ENCODE peak calls at places on chromosomes 12 and 14, in five cellular contexts. O is OCI-LY7, R is GM23338, M is PC-3, C is neural progenitor cell. N is an unnamed sample. For H4K20me1, the result is how much of the 10 kb centered on the place peaks cover.

GRCh38 chr12:124463341-124463861 is 104.0 kb downstream of the NCOR2 start:
- DNase-seq in C (peak), M (no peak), O (no peak), R (no peak), N (no peak)

GRCh38 chr14:22469541-22470303 is 119.3 kb downstream of the DAD1 start:
- DNase-seq in R (no peak), C (no peak), O (no peak), M (no peak), N (peak)

GRCh38 chr12:110998165-110998564 is 77.8 kb upstream of the MYL2 start:
- DNase-seq in R (no peak), O (no peak), M (no peak), C (no peak), N (peak)

GRCh38 chr12:69639400-69640016 is 28.8 kb upstream of the LRRC10 start:
- DNase-seq in M (peak), C (peak), O (peak), R (peak), N (peak)

GRCh38 chr12:67966560-67966959 is 22.7 kb upstream of the IFNG-AS1 start:
- DNase-seq in R (no peak), C (no peak), O (peak), M (peak), N (no peak)

GRCh38 chr12:94942663-94943062 is 60.8 kb downstream of the NDUFA12 start:
- DNase-seq in M (no peak), O (no peak), R (no peak), C (no peak), N (no peak)

GRCh38 chr12:95648990-95649791 is 97.9 kb upstream of the USP44 start:
- DNase-seq in O (no peak), C (no peak), R (no peak), M (peak), N (peak)

GRCh38 chr12:15829949-15830348 is 40.8 kb upstream of the EPS8 start:
- DNase-seq in O (no peak), M (no peak), C (no peak), R (no peak), N (peak)

GRCh38 chr14:100388137-100389050 is 65.3 kb downstream of the SLC25A47 start:
- DNase-seq in R (no peak), O (no peak), M (peak), C (no peak), N (no peak)

GRCh38 chr14:101561145-101561896 is at the start of gene DIO3:
- DNase-seq in M (peak), O (no peak), R (peak), C (peak), N (peak)

GRCh38 chr14:102493585-102493984 is 16.0 kb downstream of the ANKRD9 start:
- DNase-seq in O (no peak), M (no peak), C (no peak), R (no peak), N (no peak)

DNA sequence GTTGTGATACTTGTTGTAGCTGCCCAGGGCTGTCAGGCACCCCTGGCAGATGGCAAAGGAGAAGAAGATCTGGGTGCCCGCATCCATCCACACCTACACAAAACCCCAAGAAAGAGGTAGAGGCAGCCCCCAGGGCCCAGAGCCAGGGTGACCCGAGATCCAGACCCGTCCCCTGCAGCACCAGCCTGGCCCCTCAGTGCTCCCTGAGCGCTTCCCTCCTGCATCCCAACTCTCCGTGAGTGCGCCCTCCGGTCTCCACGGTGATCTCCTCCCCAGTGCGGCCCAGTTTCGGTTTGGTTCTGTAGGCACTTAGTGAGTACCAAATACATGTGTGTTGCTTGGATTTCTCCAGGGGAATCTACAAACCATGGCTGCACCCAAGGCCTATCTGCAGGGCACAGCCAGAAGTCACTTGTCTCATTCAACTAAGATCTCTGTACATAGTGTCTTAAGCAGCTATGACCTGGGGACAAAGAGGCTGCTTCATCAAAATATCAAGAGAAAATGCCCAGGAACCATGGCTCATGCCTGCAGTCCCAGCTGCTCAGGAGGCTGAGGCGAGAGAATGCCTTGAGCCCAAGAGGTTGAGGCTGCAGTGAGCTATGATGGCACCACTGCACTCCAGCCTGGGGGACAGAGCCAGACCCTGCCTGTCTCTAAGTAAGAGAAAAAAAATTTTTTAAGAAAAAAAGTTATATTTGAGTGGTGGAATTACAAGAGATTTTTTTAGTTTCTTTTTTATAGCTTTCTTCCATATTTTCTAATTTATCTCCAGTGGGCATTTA is 15.9 kb downstream of the SLC6A12 start:
- DNase-seq in C (no peak), M (no peak), O (no peak), R (no peak), N (no peak)
- TF ChIP-seq EZH2phosphoT487 in C (no peak), M (no peak), O (no peak), R (no peak), N (no peak)

GRCh38 chr12:27340971-27341370 is 8.3 kb downstream of the BMAL2 start:
- DNase-seq in C (no peak), R (no peak), O (no peak), M (peak), N (peak)
- H3K4me2 ChIP-seq in C (no peak), R (no peak), O (no peak), M (peak), N (no peak)

DNA sequence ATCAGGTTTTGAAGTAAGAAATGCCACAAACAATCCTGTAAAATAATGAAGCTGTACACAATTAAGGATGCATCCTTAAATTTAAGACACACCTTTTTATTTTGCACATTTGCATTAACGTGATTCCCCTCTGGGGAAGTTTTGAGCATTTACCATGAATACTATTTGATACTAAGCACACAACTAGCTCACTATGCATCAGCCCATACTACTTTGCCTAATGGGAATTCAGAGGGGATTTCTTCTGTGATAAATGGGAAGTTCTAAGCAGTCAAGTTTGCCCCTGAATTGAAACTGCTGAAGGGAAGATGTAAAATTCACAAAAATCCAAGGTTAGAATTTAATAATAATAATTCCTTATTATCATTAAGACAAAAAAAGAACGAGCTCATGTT is 27.4 kb downstream of the SINHCAF start:
- DNase-seq in O (no peak), R (no peak), M (no peak), C (no peak), N (no peak)
- H4K20me1 ChIP-seq in O (under half), R (half or more), M (under half), C (half or more), N (under half)

DNA sequence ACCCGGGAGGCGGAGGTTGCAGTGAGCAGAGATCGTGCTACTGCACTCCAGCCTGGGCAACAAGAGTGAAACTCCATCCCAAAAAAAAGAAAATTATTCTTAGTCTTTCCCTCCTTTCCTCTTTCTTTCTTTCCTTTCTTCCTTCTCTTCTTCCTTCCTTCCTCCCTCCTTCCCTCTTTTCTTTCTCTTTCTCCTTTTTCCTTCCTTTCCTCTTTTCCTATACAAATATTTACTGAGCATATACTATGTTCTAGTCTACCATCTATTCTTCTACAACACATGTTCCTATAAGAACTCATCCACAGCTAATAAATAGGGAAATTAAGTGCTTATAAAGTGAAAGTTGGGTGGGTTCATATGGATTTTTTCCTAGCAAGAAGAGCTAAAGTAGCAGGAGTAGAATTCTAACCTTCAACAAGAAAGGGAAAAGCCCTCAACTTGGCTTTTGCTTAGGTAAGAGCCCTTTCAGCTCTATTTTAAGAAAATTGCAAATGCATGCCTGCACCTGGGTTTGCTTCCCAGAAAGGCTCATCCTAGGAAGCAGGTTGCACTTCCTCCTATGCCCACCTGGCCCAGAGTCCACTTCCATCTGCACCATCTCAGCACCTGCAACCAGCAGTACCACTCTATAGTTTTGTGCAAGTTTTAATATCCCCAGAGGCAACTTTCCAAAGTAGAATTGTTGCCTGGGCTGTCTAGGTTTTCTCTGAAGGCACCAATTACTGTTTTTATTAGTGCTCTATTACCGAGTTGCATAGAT is 122.0 kb upstream of the CCND2 start:
- DNase-seq in R (no peak), M (no peak), O (peak), C (no peak), N (no peak)
- TF ChIP-seq EZH2phosphoT487 in R (no peak), M (no peak), O (no peak), C (no peak), N (no peak)

DNA sequence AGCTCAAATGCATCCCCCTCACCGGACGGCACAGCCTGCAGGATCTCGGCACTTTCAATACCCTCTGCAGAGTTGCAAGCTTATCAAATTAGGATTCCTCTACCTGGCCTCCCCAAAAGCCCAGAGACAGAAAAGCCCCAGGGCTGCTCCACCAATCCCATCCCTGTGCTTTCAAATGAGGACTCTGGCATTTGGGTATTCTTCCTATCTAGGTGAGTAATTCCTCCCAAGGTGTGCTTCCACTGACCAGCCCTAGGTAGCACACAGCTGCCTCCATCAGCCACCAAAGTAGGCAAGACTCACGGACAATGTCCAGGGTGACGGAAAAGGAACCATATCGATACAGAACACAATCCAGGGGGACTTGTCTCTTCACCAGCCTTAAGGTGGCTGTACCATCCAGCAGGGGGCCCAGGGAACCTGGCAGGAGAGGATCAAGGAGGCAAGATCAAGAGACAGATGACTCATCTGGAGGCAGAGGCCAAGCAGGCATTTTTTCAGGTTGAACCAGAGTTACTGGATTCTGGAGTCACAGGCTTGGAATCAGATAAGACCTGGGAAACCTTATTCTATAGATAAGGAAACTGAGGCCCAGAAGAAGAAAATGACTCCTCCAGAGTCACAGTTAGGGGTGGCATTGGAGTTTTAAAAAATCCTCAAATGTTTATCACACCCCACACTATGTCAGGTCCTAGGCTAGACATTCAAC is 9.9 kb downstream of the PMEL start:
- DNase-seq in O (peak), M (peak), R (peak), C (no peak), N (peak)
- H3K4me2 ChIP-seq in O (no peak), M (peak), R (no peak), C (no peak), N (no peak)

DNA sequence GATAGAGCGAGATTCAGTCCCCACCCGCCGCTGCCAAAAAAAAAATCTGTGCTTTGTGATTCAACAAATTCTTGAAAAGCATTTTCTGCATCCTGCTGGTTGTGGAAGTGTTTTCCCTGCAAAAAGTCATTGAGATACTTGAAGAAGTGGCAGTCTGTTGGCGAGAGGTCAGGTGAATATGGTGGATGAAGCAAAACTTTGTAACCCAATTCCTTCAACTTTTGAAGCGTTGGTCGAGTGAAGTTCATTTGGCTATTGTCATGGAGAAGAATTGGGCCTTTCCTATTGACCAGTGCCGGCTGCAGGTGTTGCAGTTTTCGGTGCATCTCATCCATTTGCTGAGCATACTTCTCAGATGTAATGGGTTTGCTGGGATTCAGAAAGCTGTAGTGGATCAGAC is 20.9 kb downstream of the SRGAP1 start:
- DNase-seq in O (no peak), R (peak), C (no peak), M (no peak), N (no peak)
- H4K20me1 ChIP-seq in O (under half), R (under half), C (under half), M (under half), N (under half)

GRCh38 chr14:74518221-74518620 is 24.7 kb downstream of the ISCA2 start:
- DNase-seq in O (no peak), R (no peak), C (no peak), M (no peak), N (no peak)

GRCh38 chr14:74514471-74514932 is 20.9 kb downstream of the ISCA2 start:
- DNase-seq in M (no peak), R (peak), C (no peak), O (no peak), N (peak)

GRCh38 chr14:74515891-74516412 is 22.4 kb downstream of the ISCA2 start:
- DNase-seq in R (no peak), M (no peak), C (no peak), O (no peak), N (no peak)

GRCh38 chr14:74517731-74518130 is 24.2 kb downstream of the ISCA2 start:
- DNase-seq in M (no peak), O (no peak), R (no peak), C (no peak), N (no peak)

DNA sequence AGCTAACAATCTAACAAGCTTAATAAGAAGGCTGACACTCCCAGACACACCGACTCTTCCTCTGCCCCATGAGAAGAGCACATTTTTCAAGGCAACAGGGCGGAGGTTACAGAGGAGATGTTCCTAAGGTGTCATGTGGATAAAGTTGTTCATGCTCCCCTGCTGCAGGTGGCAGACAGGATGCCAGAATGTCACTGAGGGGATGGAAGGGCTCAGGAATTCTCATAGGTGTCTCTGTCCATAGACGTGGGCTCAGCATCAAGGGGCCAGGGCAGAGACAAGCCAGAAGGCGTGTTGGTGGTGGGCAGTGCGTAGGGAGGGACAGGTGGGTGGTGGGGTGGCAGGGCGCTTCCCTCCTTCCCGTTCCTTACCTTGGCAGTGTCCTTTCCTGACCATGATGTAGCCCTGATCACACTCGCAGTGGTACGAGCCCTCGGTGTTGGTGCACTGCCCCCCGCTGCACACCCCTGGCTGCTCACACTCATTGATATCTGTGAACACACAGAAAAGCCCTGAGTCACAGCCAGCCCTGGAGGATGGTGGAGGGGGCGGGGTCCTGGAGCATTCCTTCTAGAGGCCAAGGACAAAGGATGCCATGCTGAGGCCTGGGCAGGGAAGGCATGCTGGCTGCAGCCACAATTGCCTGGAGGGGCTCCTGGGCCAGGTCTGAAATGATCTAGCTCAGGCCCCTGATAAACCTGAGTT is 23.0 kb downstream of the ISCA2 start:
- DNase-seq in C (peak), O (no peak), M (peak), R (peak), N (peak)
- TF ChIP-seq EZH2phosphoT487 in C (no peak), O (no peak), M (no peak), R (no peak), N (no peak)

GRCh38 chr14:66117600-66117999 is 368.6 kb upstream of the CCDC196 start:
- DNase-seq in O (no peak), M (peak), R (no peak), C (no peak), N (peak)
- H3K4me2 ChIP-seq in O (no peak), M (peak), R (no peak), C (no peak), N (peak)